ENCODE peak calls at places on chromosomes 16 and 17, in five cellular contexts. N, Y, S, L and C are unnamed samples.

GRCh38 chr16:4214215-4214621 is 27.7 kb downstream of the SRL start:
- DNase-seq in N (no peak), Y (peak), S (no peak), L (no peak), C (no peak)

GRCh38 chr17:75876190-75876937 is 2.0 kb downstream of the TRIM47 start:
- DNase-seq in N (no peak), Y (peak), S (peak), L (no peak), C (peak)

GRCh38 chr17:79272666-79273219 is 198.1 kb downstream of the ENGASE start:
- DNase-seq in N (no peak), Y (peak), S (no peak), L (no peak), C (peak)

GRCh38 chr17:14715531-14715930 is 414.6 kb downstream of the HS3ST3B1 start:
- DNase-seq in N (no peak), Y (no peak), S (no peak), L (no peak), C (no peak)

GRCh38 chr16:15510992-15511391 is 76.6 kb downstream of the BMERB1 start:
- DNase-seq in N (no peak), Y (no peak), S (no peak), L (peak), C (no peak)

GRCh38 chr16:11456741-11457140 is 111.5 kb downstream of the RMI2 start:
- DNase-seq in N (no peak), Y (no peak), S (no peak), L (no peak), C (no peak)

GRCh38 chr17:32502013-32502412 is 15.2 kb downstream of the CDK5R1 start:
- DNase-seq in N (no peak), Y (peak), S (no peak), L (no peak), C (no peak)

GRCh38 chr16:89921699-89922476 is 1.3 kb upstream of the TUBB3 start:
- DNase-seq in N (no peak), Y (peak), S (peak), L (peak), C (peak)

GRCh38 chr16:29770250-29770929 is 7.7 kb upstream of the ZG16 start:
- DNase-seq in N (no peak), Y (no peak), S (no peak), L (no peak), C (no peak)

GRCh38 chr17:39027037-39027436 is 59.8 kb upstream of the FBXO47 start:
- DNase-seq in N (no peak), Y (no peak), S (peak), L (peak), C (peak)

GRCh38 chr16:81456523-81457325 is 12.1 kb downstream of the CMIP start:
- DNase-seq in N (no peak), Y (peak), S (no peak), L (no peak), C (no peak)

DNA sequence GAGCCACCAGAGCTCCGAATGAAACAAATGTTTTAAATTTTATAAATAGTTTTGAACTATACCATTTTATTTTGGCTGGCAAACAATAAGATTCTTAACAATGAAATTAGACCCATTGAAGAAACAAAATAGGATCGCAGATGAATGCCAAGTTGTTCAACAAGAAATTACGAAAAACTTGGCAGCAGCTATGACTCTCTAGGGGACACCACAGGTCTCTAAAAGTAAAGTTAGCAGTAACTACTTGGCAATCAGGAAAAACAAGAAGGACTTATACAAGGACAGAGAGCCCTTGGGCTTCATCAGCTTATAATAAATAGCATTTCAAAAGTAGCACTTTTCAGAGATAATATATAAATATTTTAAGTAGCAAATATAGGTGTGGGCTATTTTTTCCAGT is 603.8 kb upstream of the PSMD7 start:
- DNase-seq in N (no peak), Y (no peak), S (no peak), L (no peak), C (no peak)
- TF ChIP-seq USF2 in N (no peak), Y (no peak), S (no peak), L (no peak), C (no peak)

DNA sequence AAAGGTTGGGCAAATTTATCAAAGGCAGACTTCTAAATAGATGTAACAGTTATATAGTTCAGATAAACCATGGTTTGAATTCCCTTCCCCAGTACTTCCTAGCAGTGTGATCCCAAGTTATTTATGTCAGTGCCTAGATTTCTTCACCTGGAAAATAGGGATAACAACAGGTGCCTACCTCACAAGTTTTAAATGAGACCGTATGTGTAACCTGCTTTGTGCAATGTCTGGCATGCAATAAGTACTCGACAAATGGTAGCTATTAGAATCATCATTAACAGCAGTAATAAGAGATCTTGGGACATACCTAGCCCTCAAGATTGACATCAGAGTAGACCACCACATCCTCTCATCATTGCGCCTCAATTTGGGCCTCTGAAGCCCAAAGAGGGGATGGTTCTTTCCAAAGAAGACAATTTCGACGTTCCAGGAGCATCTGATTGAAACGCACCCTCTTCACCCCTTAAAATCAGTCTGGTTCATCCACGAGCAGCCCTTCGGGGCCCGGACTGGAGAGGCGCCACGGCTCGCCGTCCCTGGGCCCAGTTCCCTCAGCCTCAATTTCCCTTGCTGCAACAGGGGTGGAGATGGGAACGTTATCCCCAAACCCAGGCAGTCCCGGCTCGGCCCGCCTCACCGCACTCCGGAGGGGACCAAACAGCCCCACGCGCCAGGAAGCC is 541 bp downstream of the ACACA start:
- DNase-seq in N (no peak), Y (no peak), S (no peak), L (no peak), C (no peak)
- TF ChIP-seq YY1 in N (no peak), Y (no peak), S (no peak), L (no peak), C (no peak)

GRCh38 chr17:3015890-3016289 is 47.5 kb downstream of the OR1D5 start:
- DNase-seq in N (no peak), Y (no peak), S (no peak), L (no peak), C (no peak)
- TF ChIP-seq TAF1 in N (no peak), Y (no peak), S (no peak), L (no peak), C (no peak)

GRCh38 chr17:72400863-72401262 is 280.0 kb downstream of the SOX9 start:
- DNase-seq in N (no peak), Y (no peak), S (no peak), L (no peak), C (no peak)
- TF ChIP-seq USF2 in N (no peak), Y (no peak), S (no peak), L (no peak), C (no peak)

GRCh38 chr17:49612721-49613120 is 37.0 kb downstream of the NXPH3 start:
- DNase-seq in N (no peak), Y (no peak), S (no peak), L (no peak), C (no peak)

GRCh38 chr17:49621420-49621819 is 45.7 kb downstream of the NXPH3 start:
- DNase-seq in N (no peak), Y (no peak), S (no peak), L (no peak), C (no peak)

GRCh38 chr17:49618112-49618611 is 42.5 kb downstream of the NXPH3 start:
- DNase-seq in N (no peak), Y (no peak), S (no peak), L (no peak), C (no peak)

GRCh38 chr17:49616086-49616485 is 40.4 kb downstream of the NXPH3 start:
- DNase-seq in N (no peak), Y (no peak), S (no peak), L (peak), C (no peak)

GRCh38 chr17:49616546-49617205 is 41.0 kb downstream of the NXPH3 start:
- DNase-seq in N (no peak), Y (no peak), S (no peak), L (no peak), C (no peak)
- TF ChIP-seq YY1 in N (no peak), Y (no peak), S (no peak), L (no peak), C (no peak)

DNA sequence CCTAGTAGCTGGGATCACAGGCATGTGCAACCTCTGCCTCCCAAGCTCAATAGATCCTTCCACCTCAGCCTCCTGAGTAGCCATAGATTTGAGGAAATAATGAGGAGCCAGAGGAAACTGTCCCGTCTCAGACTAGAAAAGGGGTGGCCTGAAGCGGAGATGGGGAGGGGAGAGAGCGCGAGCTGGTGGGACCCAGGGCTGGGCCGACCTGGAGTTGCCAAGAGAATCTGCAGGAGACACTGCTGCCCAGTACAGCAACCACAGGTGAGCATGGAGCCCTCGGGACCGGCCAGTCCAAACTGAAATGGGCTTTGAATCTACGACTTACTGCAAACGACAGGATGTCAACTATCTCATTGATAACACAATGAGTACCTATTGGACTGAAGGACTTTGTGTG is 24.3 kb downstream of the CD300A start:
- DNase-seq in N (no peak), Y (no peak), S (no peak), L (no peak), C (no peak)
- TF ChIP-seq TAF1 in N (no peak), Y (no peak), S (no peak), L (no peak), C (no peak)